ENCODE peak calls at places on chromosome X, in nine cellular contexts. W is stimulated activated CD8-positive, alpha-beta memory T cell treated with anti-CD3 and anti-CD28 coated beads, Interleukin-15, amount 100 ng/mL, for 24 hours; P is AG10803; L is cardiac muscle cell; S is GM03348; G is fibroblast of gingiva; H is hypothalamus; Q is SJCRH30; K is foreskin melanocyte. O is an unnamed sample.

GRCh38 chrX:22165732-22166457 is 106.8 kb upstream of the CBLL2 start:
- DNase-seq in S (peak), H (no peak), W (no peak), P (peak), G (no peak), K (peak), Q (no peak), L (peak), O (no peak)

GRCh38 chrX:107626916-107627315 is 1.4 kb upstream of the PRPS1 start:
- DNase-seq in H (no peak), G (no peak), S (no peak), W (no peak), Q (no peak), L (no peak), K (no peak), P (no peak), O (no peak)

GRCh38 chrX:151970027-151970426 is 4.4 kb downstream of the GABRE start:
- DNase-seq in L (no peak), Q (no peak), G (no peak), W (no peak), H (no peak), P (no peak), K (no peak), S (no peak), O (no peak)

GRCh38 chrX:139113682-139114081 is 402.2 kb upstream of the FGF13 start:
- DNase-seq in P (no peak), G (no peak), Q (no peak), L (no peak), H (no peak), S (no peak), W (no peak), K (no peak), O (peak)

GRCh38 chrX:73851014-73852009 is 288.3 kb downstream of the CHIC1 start:
- DNase-seq in L (no peak), S (no peak), G (no peak), K (no peak), Q (no peak), P (no peak), W (no peak), H (no peak), O (peak)

GRCh38 chrX:110003167-110004156 is 548 bp downstream of the TMEM164 start:
- DNase-seq in K (no peak), H (no peak), P (no peak), G (peak), Q (no peak), L (peak), S (no peak), W (no peak), O (no peak)

GRCh38 chrX:154351183-154352011 is 23.0 kb downstream of the FLNA start:
- DNase-seq in Q (no peak), W (no peak), G (no peak), L (peak), S (no peak), K (no peak), P (no peak), H (no peak), O (no peak)

GRCh38 chrX:37476571-37477188 is 94.8 kb upstream of the LANCL3 start:
- DNase-seq in K (no peak), L (no peak), G (no peak), S (no peak), W (no peak), H (no peak), Q (no peak), P (no peak), O (no peak)

GRCh38 chrX:38986586-38986985 is 185.3 kb downstream of the MID1IP1 start:
- DNase-seq in H (no peak), W (no peak), K (no peak), L (no peak), S (no peak), G (no peak), Q (no peak), P (no peak), O (no peak)

GRCh38 chrX:132071260-132071659 is 48.2 kb downstream of the STK26 start:
- DNase-seq in Q (no peak), S (peak), G (peak), P (peak), K (no peak), L (peak), H (no peak), W (no peak), O (no peak)